ENCODE peak calls at places on chromosomes 1 and 21, in four cellular contexts. J is skeletal muscle cell, V is SW480, B is neuronal stem cell. G is an unnamed sample.
A peak's percentile ranks its signal among the peaks of the same experiment; 100 is the strongest.

GRCh38 chr1:41977329-41977728 is 58.6 kb upstream of the HIVEP3 start:
- DNase-seq in J (no peak), V (peak; percentile 57), B (no peak), G (no peak)

GRCh38 chr1:17218939-17219338 is 14.0 kb downstream of the PADI1 start:
- DNase-seq in J (no peak), V (no peak), B (no peak), G (no peak)

GRCh38 chr1:7042322-7043231 is 257.3 kb downstream of the CAMTA1 start:
- DNase-seq in J (peak; percentile 9), V (peak; percentile 31), B (peak; percentile 15), G (no peak)

GRCh38 chr1:2609271-2610035 is 22.9 kb downstream of the PRXL2B start:
- DNase-seq in J (no peak), V (no peak), B (no peak), G (no peak)

GRCh38 chr1:1318131-1318652 is 6.3 kb downstream of the INTS11 start:
- DNase-seq in J (peak; percentile 75), V (peak; percentile 81), B (no peak), G (no peak)

GRCh38 chr1:151980287-151981177 is 13.1 kb downstream of the S100A10 start:
- DNase-seq in J (peak; percentile 98), V (no peak), B (no peak), G (no peak)

GRCh38 chr1:9715536-9716226 is 64.2 kb downstream of the PIK3CD start:
- DNase-seq in J (no peak), V (no peak), B (no peak), G (peak; percentile 43)

GRCh38 chr1:234617986-234618725 is 8.2 kb upstream of the IRF2BP2 start:
- DNase-seq in J (no peak), V (peak; percentile 67), B (peak; percentile 33), G (no peak)

GRCh38 chr1:207750901-207751300 is 953 bp upstream of the CD46 start:
- DNase-seq in J (no peak), V (no peak), B (no peak), G (no peak)

GRCh38 chr21:41926068-41926806 is 27.6 kb downstream of the C2CD2 start:
- DNase-seq in J (no peak), V (peak; percentile 22), B (no peak), G (no peak)

GRCh38 chr21:27196651-27197050 is 229.8 kb upstream of the ADAMTS5 start:
- DNase-seq in J (no peak), V (no peak), B (no peak), G (no peak)

G was measured in activated T-cell treated with anti-CD3 and anti-CD28 coated beads for 48 hours.